ENCODE peak calls at places on chromosomes 12 and 14, in eight cellular contexts. O is kidney; Z is small intestine; D is Caco-2; K is body of pancreas; V is effector memory CD4-positive, alpha-beta T cell; C is lung; M is right cardiac atrium. H is an unnamed sample. For H3K9me3, the result is how much of the 10 kb centered on the place peaks cover.

GRCh38 chr12:113831486-113831885 is 134.6 kb downstream of the RBM19 start:
- DNase-seq in O (no peak), Z (no peak), D (no peak), K (no peak), V (no peak), C (no peak), M (no peak), H (no peak)

GRCh38 chr12:43038991-43039390 is 449.4 kb upstream of the PRICKLE1 start:
- DNase-seq in O (no peak), Z (no peak), D (no peak), K (no peak), V (no peak), C (no peak), M (no peak), H (no peak)

GRCh38 chr12:47837190-47838171 is 17.8 kb upstream of the HDAC7 start:
- DNase-seq in O (no peak), Z (peak), D (peak), K (peak), V (no peak), C (peak), M (peak), H (peak)

GRCh38 chr14:85554106-85554505 is 24.2 kb downstream of the FLRT2 start:
- DNase-seq in O (no peak), Z (no peak), D (no peak), K (no peak), V (no peak), C (no peak), M (no peak), H (no peak)

GRCh38 chr12:6921996-6922935 is 5.5 kb upstream of the ATN1 start:
- DNase-seq in O (peak), Z (no peak), D (peak), K (peak), V (no peak), C (no peak), M (peak), H (no peak)

GRCh38 chr12:21891763-21892217 is 49.4 kb downstream of the ABCC9 start:
- DNase-seq in O (no peak), Z (no peak), D (no peak), K (peak), V (no peak), C (no peak), M (peak), H (no peak)

GRCh38 chr14:50036637-50037036 is 79.7 kb downstream of the VCPKMT start:
- DNase-seq in O (no peak), Z (no peak), D (no peak), K (no peak), V (no peak), C (no peak), M (no peak), H (no peak)

GRCh38 chr12:51906452-51907082 is 737 bp upstream of the ACVRL1 start:
- DNase-seq in O (peak), Z (no peak), D (peak), K (no peak), V (no peak), C (no peak), M (no peak), H (no peak)

GRCh38 chr14:97638864-97639263 is 841.7 kb downstream of the VRK1 start:
- DNase-seq in O (no peak), Z (no peak), D (no peak), K (no peak), V (no peak), C (no peak), M (no peak), H (no peak)

GRCh38 chr12:5796171-5797091 is 148.6 kb downstream of the ANO2 start:
- DNase-seq in O (no peak), Z (peak), D (peak), K (peak), V (no peak), C (peak), M (peak), H (no peak)

GRCh38 chr14:100620437-100621100 is 33.4 kb upstream of the BEGAIN start:
- DNase-seq in O (peak), Z (no peak), D (peak), K (no peak), V (no peak), C (no peak), M (no peak), H (no peak)

GRCh38 chr14:68966872-68967301 is 12.2 kb downstream of the ACTN1 start:
- DNase-seq in O (no peak), Z (no peak), D (no peak), K (peak), V (no peak), C (no peak), M (no peak), H (no peak)

GRCh38 chr14:61438497-61438859 is 117.1 kb downstream of the PRKCH start:
- DNase-seq in O (no peak), Z (no peak), D (no peak), K (no peak), V (no peak), C (no peak), M (no peak), H (no peak)

GRCh38 chr12:48194780-48195179 is 8.3 kb downstream of the OR10AD1 start:
- DNase-seq in O (no peak), Z (no peak), D (no peak), K (no peak), V (no peak), C (no peak), M (no peak), H (no peak)

GRCh38 chr14:26598081-26598671 is 343 bp upstream of the NOVA1 start:
- DNase-seq in O (peak), Z (peak), D (peak), K (peak), V (no peak), C (peak), M (peak), H (no peak)

GRCh38 chr14:68911594-68912227 is 67.4 kb downstream of the ACTN1 start:
- DNase-seq in O (peak), Z (peak), D (peak), K (peak), V (peak), C (peak), M (peak), H (peak)

GRCh38 chr12:124720019-124720686 is 143.5 kb downstream of the SCARB1 start:
- DNase-seq in O (no peak), Z (no peak), D (no peak), K (no peak), V (no peak), C (no peak), M (peak), H (no peak)

GRCh38 chr14:75497191-75497590 is 25.1 kb upstream of the BATF start:
- DNase-seq in O (no peak), Z (no peak), D (no peak), K (no peak), V (no peak), C (peak), M (no peak), H (no peak)

GRCh38 chr14:89855961-89856360 is 98.6 kb downstream of the EFCAB11 start:
- DNase-seq in O (no peak), Z (no peak), D (no peak), K (no peak), V (no peak), C (no peak), M (no peak), H (no peak)

GRCh38 chr14:97251423-97252155 is 454.4 kb downstream of the VRK1 start:
- DNase-seq in O (no peak), Z (no peak), D (no peak), K (no peak), V (no peak), C (no peak), M (no peak), H (no peak)

GRCh38 chr12:52291267-52291935 is at the start of gene KRT81:
- DNase-seq in O (no peak), Z (no peak), D (no peak), K (no peak), V (no peak), C (no peak), M (no peak), H (no peak)

GRCh38 chr14:61381589-61381988 is 60.2 kb downstream of the PRKCH start:
- DNase-seq in O (peak), Z (no peak), D (no peak), K (peak), V (no peak), C (no peak), M (peak), H (no peak)

GRCh38 chr14:51957950-51958349 is 31.4 kb upstream of the RTRAF start:
- DNase-seq in O (no peak), Z (no peak), D (no peak), K (no peak), V (no peak), C (no peak), M (no peak), H (no peak)

GRCh38 chr12:107891967-107892366 is 117.5 kb downstream of the ASCL4 start:
- DNase-seq in O (no peak), Z (no peak), D (no peak), K (no peak), V (no peak), C (no peak), M (no peak), H (no peak)

GRCh38 chr14:89899917-89900680 is 54.4 kb downstream of the EFCAB11 start:
- DNase-seq in O (no peak), Z (peak), D (no peak), K (no peak), V (no peak), C (no peak), M (no peak), H (no peak)

GRCh38 chr12:98211914-98212695 is 303.3 kb upstream of the TMPO start:
- DNase-seq in O (no peak), Z (no peak), D (no peak), K (no peak), V (no peak), C (no peak), M (no peak), H (no peak)

GRCh38 chr12:14243941-14244340 is 121.5 kb upstream of the ATF7IP start:
- DNase-seq in O (no peak), Z (no peak), D (no peak), K (no peak), V (no peak), C (no peak), M (no peak), H (no peak)

GRCh38 chr14:51638071-51638944 is 13.4 kb upstream of the FRMD6 start:
- DNase-seq in O (no peak), Z (no peak), D (peak), K (no peak), V (no peak), C (peak), M (no peak), H (no peak)

GRCh38 chr12:93785262-93786010 is 108.3 kb downstream of the CRADD start:
- DNase-seq in O (peak), Z (peak), D (peak), K (peak), V (peak), C (peak), M (peak), H (no peak)

GRCh38 chr12:6662602-6662905 is 365 bp downstream of the ING4 start:
- DNase-seq in O (no peak), Z (no peak), D (no peak), K (no peak), V (no peak), C (no peak), M (no peak), H (no peak)

GRCh38 chr14:101087614-101088394 is 184.3 kb upstream of the RTL1 start:
- DNase-seq in O (peak), Z (no peak), D (no peak), K (peak), V (no peak), C (peak), M (no peak), H (no peak)

GRCh38 chr12:45304514-45305178 is 88.8 kb downstream of the ANO6 start:
- DNase-seq in O (no peak), Z (no peak), D (no peak), K (no peak), V (no peak), C (no peak), M (no peak), H (no peak)

GRCh38 chr12:109759076-109759420 is 45.4 kb downstream of the FAM222A start:
- DNase-seq in O (no peak), Z (no peak), D (peak), K (peak), V (no peak), C (no peak), M (peak), H (no peak)

GRCh38 chr14:25259470-25259869 is 209.5 kb upstream of the STXBP6 start:
- DNase-seq in O (no peak), Z (no peak), D (no peak), K (no peak), V (no peak), C (no peak), M (no peak), H (no peak)
- H3K9me3 ChIP-seq in O (under half), Z (under half), D (under half), K (under half), V (under half), C (under half), M (under half), H (under half)

DNA sequence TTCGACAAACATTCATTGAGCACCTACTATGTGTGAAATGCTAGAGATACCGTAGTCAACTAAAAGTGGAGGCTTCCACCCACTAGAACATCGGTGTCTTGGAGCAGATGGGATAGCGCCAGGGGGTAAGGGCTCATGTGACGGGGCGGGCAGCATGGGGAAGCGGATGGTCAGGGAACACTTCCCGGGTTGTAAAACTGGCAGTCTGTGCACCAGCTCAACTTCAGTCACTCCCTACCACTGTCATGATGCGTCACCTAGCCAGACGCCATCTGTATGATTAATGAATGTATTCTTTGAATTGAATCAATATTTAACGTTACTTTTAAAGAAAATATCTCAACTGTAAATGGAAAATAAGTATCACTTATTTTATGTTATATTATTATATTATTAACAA is 93.5 kb downstream of the PIWIL1 start:
- DNase-seq in O (no peak), Z (no peak), D (no peak), K (no peak), V (no peak), C (no peak), M (no peak), H (no peak)
- H3K9me3 ChIP-seq in O (under half), Z (under half), D (under half), K (under half), V (under half), C (under half), M (under half), H (under half)

DNA sequence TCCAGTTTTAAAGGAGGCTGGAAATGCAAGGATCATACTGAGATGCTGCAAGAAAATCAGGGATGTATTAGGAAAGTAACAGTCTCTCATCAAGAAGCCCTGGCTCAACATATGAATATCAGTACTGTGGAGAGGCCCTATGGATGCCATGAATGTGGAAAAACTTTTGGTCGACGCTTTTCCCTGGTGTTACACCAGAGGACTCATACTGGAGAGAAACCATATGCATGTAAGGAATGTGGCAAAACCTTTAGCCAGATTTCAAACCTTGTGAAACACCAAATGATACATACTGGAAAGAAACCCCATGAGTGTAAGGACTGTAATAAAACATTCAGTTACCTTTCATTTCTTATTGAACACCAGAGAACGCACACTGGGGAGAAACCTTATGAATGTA is 24.5 kb downstream of the ZNF891 start:
- DNase-seq in O (no peak), Z (no peak), D (no peak), K (no peak), V (no peak), C (no peak), M (no peak), H (no peak)
- H3K9me3 ChIP-seq in O (half or more), Z (under half), D (half or more), K (under half), V (half or more), C (half or more), M (under half), H (half or more)

DNA sequence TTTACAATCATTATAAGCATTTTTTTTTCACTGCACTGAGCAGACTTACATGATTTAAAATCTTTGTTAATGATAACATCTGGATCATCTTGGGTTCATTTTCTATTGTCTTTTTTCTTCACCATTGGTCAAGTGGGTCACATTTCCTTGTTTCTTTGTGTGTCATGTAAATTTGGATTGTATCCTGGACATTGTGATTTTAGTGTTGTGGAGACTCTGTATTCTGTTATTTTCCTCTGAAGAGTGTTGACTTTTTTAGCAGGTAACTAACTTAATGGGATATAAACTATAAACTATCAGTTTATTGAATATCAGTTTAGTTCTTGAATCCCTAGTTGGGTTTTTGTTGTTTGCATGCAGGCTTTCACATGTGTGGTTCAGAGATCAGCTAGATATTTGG is 4.0 kb upstream of the UNC79 start:
- DNase-seq in O (no peak), Z (no peak), D (no peak), K (no peak), V (no peak), C (no peak), M (no peak), H (no peak)
- H3K9me3 ChIP-seq in O (under half), Z (under half), D (under half), K (under half), V (under half), C (under half), M (under half), H (under half)

GRCh38 chr12:34547276-34547675 is 525.0 kb downstream of the ALG10 start:
- DNase-seq in O (no peak), Z (no peak), D (no peak), K (no peak), V (no peak), C (no peak), M (no peak), H (no peak)
- H3K9me3 ChIP-seq in O (under half), Z (under half), D (half or more), K (under half), V (under half), C (half or more), M (under half), H (under half)

GRCh38 chr12:130435826-130436225 is 98.1 kb downstream of the PIWIL1 start:
- DNase-seq in O (peak), Z (no peak), D (no peak), K (no peak), V (no peak), C (no peak), M (no peak), H (no peak)

GRCh38 chr12:130438243-130438620 is 100.5 kb downstream of the PIWIL1 start:
- DNase-seq in O (peak), Z (no peak), D (peak), K (no peak), V (no peak), C (no peak), M (no peak), H (no peak)

GRCh38 chr12:130435331-130435730 is 97.6 kb downstream of the PIWIL1 start:
- DNase-seq in O (peak), Z (no peak), D (no peak), K (no peak), V (no peak), C (no peak), M (no peak), H (no peak)

GRCh38 chr12:130437555-130438242 is 100.0 kb downstream of the PIWIL1 start:
- DNase-seq in O (peak), Z (no peak), D (no peak), K (no peak), V (no peak), C (no peak), M (no peak), H (no peak)

DNA sequence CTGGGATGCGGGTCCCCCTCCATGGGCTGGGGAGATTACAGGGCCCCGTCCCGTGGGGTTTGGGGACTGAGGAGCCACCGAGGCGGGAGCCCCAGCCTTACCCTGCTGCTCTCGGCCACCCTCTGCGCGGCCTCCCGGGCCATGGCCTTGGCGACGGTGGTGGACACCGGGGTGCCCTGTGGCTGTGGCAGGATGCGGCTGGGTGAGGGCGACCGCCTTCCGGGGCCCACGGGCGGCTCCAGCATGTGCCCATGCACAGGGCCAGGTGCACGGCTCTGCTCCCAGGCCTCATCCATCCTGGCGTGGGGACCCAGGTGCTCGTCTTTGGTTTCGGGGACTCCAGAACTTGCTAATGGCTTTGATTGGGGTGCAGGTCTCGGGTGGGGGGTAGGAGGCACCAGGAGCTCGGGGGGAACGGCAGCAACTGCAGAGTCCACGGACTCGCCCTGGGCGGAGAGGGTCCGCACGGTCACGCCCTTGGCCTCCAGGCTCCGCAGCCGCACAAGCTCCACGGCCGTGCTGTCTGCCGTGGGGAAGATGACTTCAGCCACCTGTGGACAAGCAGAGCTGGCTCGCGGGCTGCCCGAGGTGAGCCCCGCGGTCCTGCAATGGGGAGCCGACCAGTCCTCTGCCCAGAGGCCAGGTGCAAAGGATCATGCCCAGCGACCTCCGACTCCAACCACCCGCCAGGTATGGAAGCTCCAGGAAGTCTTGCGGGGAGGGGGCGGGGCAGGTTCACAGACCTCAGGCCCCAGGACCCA is 99.2 kb downstream of the PIWIL1 start:
- DNase-seq in O (peak), Z (no peak), D (peak), K (no peak), V (no peak), C (no peak), M (no peak), H (no peak)
- H3K9me3 ChIP-seq in O (under half), Z (under half), D (under half), K (under half), V (under half), C (under half), M (under half), H (under half)

H was measured in T-helper 17 cell.